ENCODE peak calls at places on chromosome 1, in seven cellular contexts. X is A549; K is stimulated activated CD4-positive, alpha-beta T cell treated with anti-CD3 and anti-CD28 coated beads, TNF-alpha, amount 100 ng/mL, for 24 hours; D is BE2C; B is adrenal gland; S is T-helper 2 cell; I is CD8-positive, alpha-beta memory T cell. W is an unnamed sample.

GRCh38 chr1:23865543-23865930 is 2.6 kb downstream of the FUCA1 start:
- DNase-seq in X (no peak), K (no peak), D (no peak), B (peak; percentile 59), S (no peak), I (no peak), W (peak; percentile 7)

GRCh38 chr1:245380790-245381535 is 226.2 kb downstream of the KIF26B start:
- DNase-seq in X (no peak), K (no peak), D (peak; percentile 42), B (no peak), S (no peak), I (no peak), W (no peak)

GRCh38 chr1:11078631-11079030 is 18.8 kb upstream of the SRM start:
- DNase-seq in X (no peak), K (no peak), D (no peak), B (peak; percentile 83), S (no peak), I (no peak), W (no peak)

GRCh38 chr1:186626969-186627368 is 53.3 kb downstream of the PTGS2 start:
- DNase-seq in X (no peak), K (no peak), D (no peak), B (no peak), S (no peak), I (no peak), W (no peak)

GRCh38 chr1:10958614-10959013 is 53.8 kb upstream of the TARDBP start:
- DNase-seq in X (no peak), K (no peak), D (no peak), B (no peak), S (no peak), I (no peak), W (no peak)

GRCh38 chr1:9630331-9631081 is 21.0 kb upstream of the PIK3CD start:
- DNase-seq in X (no peak), K (no peak), D (no peak), B (no peak), S (no peak), I (no peak), W (no peak)

GRCh38 chr1:182861994-182862393 is 22.8 kb downstream of the DHX9 start:
- DNase-seq in X (no peak), K (no peak), D (no peak), B (no peak), S (no peak), I (no peak), W (no peak)

GRCh38 chr1:24298606-24299005 is 20.6 kb upstream of the GRHL3 start:
- DNase-seq in X (no peak), K (no peak), D (no peak), B (no peak), S (no peak), I (no peak), W (no peak)

GRCh38 chr1:178055093-178055492 is 38.8 kb upstream of the RASAL2 start:
- DNase-seq in X (peak; percentile 79), K (no peak), D (no peak), B (peak; percentile 57), S (no peak), I (no peak), W (no peak)

GRCh38 chr1:2454227-2454626 is 21.9 kb upstream of the PLCH2 start:
- DNase-seq in X (no peak), K (no peak), D (no peak), B (no peak), S (no peak), I (no peak), W (no peak)

W was measured in prostate gland.